ENCODE peak calls at places on chromosome 19, in seven cellular contexts. P is suprapubic skin, O is ovary, Z is prostate gland, M is IMR-90, W is body of pancreas, J is stomach. K is an unnamed sample.

GRCh38 chr19:56681702-56682101 is 10.1 kb upstream of the ZNF835 start:
- DNase-seq in J (no peak), P (no peak), M (no peak), Z (no peak), O (no peak), W (no peak), K (no peak)

GRCh38 chr19:13588953-13589833 is 82.9 kb upstream of the CACNA1A start:
- DNase-seq in J (peak; percentile 77), O (peak; percentile 76), P (peak; percentile 70), Z (peak; percentile 47), M (peak; percentile 41), W (peak; percentile 62), K (no peak)

GRCh38 chr19:14459703-14460102 is 15.5 kb downstream of the PTGER1 start:
- DNase-seq in J (no peak), W (no peak), Z (no peak), P (no peak), O (no peak), M (no peak), K (no peak)

GRCh38 chr19:6271721-6272410 is 7.9 kb downstream of the MLLT1 start:
- DNase-seq in M (peak; percentile 74), P (peak; percentile 89), W (peak; percentile 81), Z (peak; percentile 62), J (peak; percentile 68), O (peak; percentile 96), K (peak; percentile 96)

GRCh38 chr19:33904681-33905080 is 108.0 kb downstream of the KCTD15 start:
- DNase-seq in W (peak; percentile 90), O (peak; percentile 56), J (no peak), M (no peak), P (no peak), Z (peak; percentile 29), K (no peak)

GRCh38 chr19:18762125-18763023 is 28.7 kb downstream of the COMP start:
- DNase-seq in J (peak; percentile 98), O (peak; percentile 84), P (no peak), M (no peak), W (peak; percentile 100), Z (peak; percentile 93), K (no peak)

GRCh38 chr19:6737873-6738725 is 719 bp upstream of the GPR108 start:
- DNase-seq in J (peak; percentile 99), P (peak; percentile 98), M (peak; percentile 80), O (peak; percentile 97), Z (peak; percentile 100), W (peak; percentile 100), K (peak; percentile 99)

GRCh38 chr19:57443121-57443696 is 8.1 kb downstream of the ZNF749 start:
- DNase-seq in M (no peak), O (no peak), P (no peak), J (no peak), Z (no peak), W (no peak), K (no peak)

GRCh38 chr19:56491399-56491798 is 14.3 kb upstream of the ZNF667 start:
- DNase-seq in M (peak; percentile 26), O (no peak), Z (no peak), W (no peak), J (no peak), P (no peak), K (no peak)

GRCh38 chr19:45098521-45099464 is 5.8 kb downstream of the PPP1R37 start:
- DNase-seq in M (peak; percentile 45), P (no peak), O (peak; percentile 69), Z (peak; percentile 24), W (peak; percentile 49), J (peak; percentile 79), K (no peak)

GRCh38 chr19:41323430-41324125 is 13.6 kb downstream of the CCDC97 start:
- DNase-seq in P (peak; percentile 89), O (peak; percentile 92), M (peak; percentile 98), J (peak; percentile 60), W (peak; percentile 67), Z (no peak), K (no peak)

GRCh38 chr19:30634431-30634830 is 262.2 kb downstream of the ZNF536 start:
- DNase-seq in P (no peak), O (no peak), W (no peak), Z (no peak), M (no peak), J (no peak), K (peak; percentile 62)

GRCh38 chr19:42255766-42256750 is 1.1 kb upstream of the ERF start:
- DNase-seq in J (no peak), Z (no peak), M (peak; percentile 46), P (peak; percentile 82), W (peak; percentile 46), O (peak; percentile 74), K (no peak)

GRCh38 chr19:11460207-11460606 is 20.6 kb downstream of the ELAVL3 start:
- DNase-seq in P (no peak), M (no peak), W (no peak), Z (no peak), J (no peak), O (no peak), K (no peak)

GRCh38 chr19:58395979-58396627 is 647 bp downstream of the RNF225 start:
- DNase-seq in P (no peak), J (no peak), O (no peak), M (no peak), Z (no peak), W (no peak), K (no peak)

GRCh38 chr19:50266896-50267295 is 62.3 kb downstream of the KCNC3 start:
- DNase-seq in O (no peak), M (no peak), P (no peak), Z (no peak), W (no peak), J (peak; percentile 30), K (no peak)

GRCh38 chr19:8593931-8594330 is 16.6 kb downstream of the ADAMTS10 start:
- DNase-seq in P (no peak), M (no peak), O (no peak), W (no peak), Z (no peak), J (no peak), K (no peak)

GRCh38 chr19:13978306-13978705 is 26.0 kb downstream of the DCAF15 start:
- DNase-seq in W (peak; percentile 59), P (peak; percentile 89), M (no peak), Z (peak; percentile 81), O (peak; percentile 90), J (peak; percentile 70), K (peak; percentile 95)

GRCh38 chr19:42270346-42271044 is 1.4 kb downstream of the CIC start:
- DNase-seq in M (no peak), O (peak; percentile 74), W (peak; percentile 77), P (peak; percentile 86), Z (peak; percentile 70), J (peak; percentile 63), K (no peak)

GRCh38 chr19:36605101-36605838 is at the start of gene ZNF382:
- DNase-seq in J (peak; percentile 40), O (peak; percentile 75), P (no peak), Z (peak; percentile 42), W (peak; percentile 56), M (peak; percentile 41), K (peak; percentile 90)

GRCh38 chr19:29285878-29286277 is 72.9 kb upstream of the UQCRFS1 start:
- DNase-seq in J (no peak), W (no peak), O (no peak), M (no peak), Z (no peak), P (no peak), K (no peak)

GRCh38 chr19:29674374-29675119 is 9.3 kb downstream of the PLEKHF1 start:
- DNase-seq in J (no peak), O (no peak), P (no peak), Z (no peak), M (no peak), W (no peak), K (no peak)

GRCh38 chr19:54464624-54465266 is 1.2 kb upstream of the LENG9 start:
- DNase-seq in P (peak; percentile 95), J (peak; percentile 95), M (peak; percentile 63), W (peak; percentile 96), Z (peak; percentile 90), O (peak; percentile 87), K (peak; percentile 97)

DNA sequence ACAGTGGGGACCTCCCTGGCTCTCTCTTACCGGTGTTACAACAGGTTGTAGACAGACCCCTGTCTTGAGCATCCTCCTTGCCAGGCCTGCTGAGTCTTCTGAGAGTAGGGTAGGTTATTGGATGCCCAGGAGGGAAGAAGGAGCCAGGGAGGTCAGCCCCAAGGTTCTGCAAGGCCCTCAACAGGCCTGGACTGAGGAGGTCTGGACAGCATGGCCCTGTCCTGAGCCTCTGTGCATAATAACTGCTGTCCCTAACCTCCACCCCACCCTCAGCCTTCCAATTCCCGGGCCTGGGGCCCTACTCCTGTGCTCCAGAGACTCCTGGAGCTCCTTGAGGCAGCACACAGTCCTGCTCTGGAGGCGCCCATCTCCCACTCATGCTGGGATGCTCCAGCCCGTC is 336 bp downstream of the CD22 start:
- DNase-seq in J (no peak), W (no peak), M (no peak), P (no peak), O (no peak), Z (no peak), K (no peak)
- H3K36me3 ChIP-seq in J (no peaks in the 10 kb centered on the region), W (no peaks in the 10 kb centered on the region), M (no peaks in the 10 kb centered on the region), P (no peaks in the 10 kb centered on the region), O (no peaks in the 10 kb centered on the region), Z (no peaks in the 10 kb centered on the region), K (no peaks in the 10 kb centered on the region)

GRCh38 chr19:16529466-16530144 is 12.6 kb downstream of the CHERP start:
- DNase-seq in Z (no peak), W (no peak), M (no peak), J (no peak), P (peak; percentile 52), O (no peak), K (no peak)
- TF ChIP-seq POLR2A in Z (no peak), W (no peak), M (no peak), J (no peak), P (no peak), O (no peak), K (no peak)

DNA sequence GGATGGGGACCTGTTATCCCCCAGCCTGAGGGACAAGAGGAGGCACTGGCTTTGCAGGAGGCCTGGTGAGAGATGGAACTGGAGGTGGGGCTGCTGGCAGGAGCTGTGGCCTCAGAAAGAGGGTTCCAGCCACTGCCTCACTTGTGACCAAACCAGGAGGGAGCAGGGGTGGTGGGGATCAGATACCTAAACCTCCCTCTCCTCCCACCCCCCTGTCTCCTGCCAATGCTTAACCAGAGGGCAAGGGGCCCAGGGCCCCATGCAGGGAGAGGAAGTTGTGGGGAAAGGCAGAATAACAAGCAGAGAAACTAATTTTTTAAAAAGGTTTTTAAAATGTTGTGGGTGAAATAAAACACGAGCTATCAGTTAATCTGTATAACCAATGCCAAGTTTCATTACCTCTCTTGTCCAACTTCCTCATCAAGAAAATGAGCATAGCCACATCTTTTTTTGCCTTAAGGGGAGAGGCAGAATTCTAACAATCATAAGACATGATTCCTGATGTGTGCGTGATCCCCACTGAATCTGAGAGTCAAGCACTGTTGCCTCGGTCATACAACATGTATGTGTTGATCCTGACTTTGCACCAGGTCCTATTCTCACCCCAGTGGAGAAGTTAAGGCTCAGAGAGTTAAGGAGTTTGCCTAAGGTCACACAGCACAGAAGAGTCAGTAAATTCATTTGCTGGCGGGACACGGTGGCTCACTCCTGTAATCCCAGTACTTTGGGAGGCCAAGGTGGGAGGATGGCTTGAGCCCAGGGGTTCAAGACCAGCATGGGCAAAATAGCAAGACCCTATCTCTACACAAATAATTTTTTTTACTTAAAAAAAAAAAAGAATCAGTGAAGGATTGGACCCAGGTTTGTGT is 12.9 kb downstream of the FXYD5 start:
- DNase-seq in M (no peak), O (no peak), P (peak; percentile 47), Z (no peak), W (no peak), J (no peak), K (no peak)
- H3K36me3 ChIP-seq in M (peaks cover 40% of the 10 kb centered on the region), O (no peaks in the 10 kb centered on the region), P (peaks cover 57% of the 10 kb centered on the region), Z (no peaks in the 10 kb centered on the region), W (no peaks in the 10 kb centered on the region), J (peaks cover 56% of the 10 kb centered on the region), K (peaks cover 19% of the 10 kb centered on the region)

GRCh38 chr19:4431808-4432674 is 25.6 kb downstream of the UBXN6 start:
- DNase-seq in M (no peak), Z (no peak), O (peak; percentile 59), W (no peak), J (no peak), P (no peak), K (no peak)
- TF ChIP-seq POLR2A in M (no peak), Z (no peak), O (no peak), W (peak; percentile 12), J (no peak), P (no peak), K (no peak)

GRCh38 chr19:2127758-2128157 is 23.6 kb downstream of the AP3D1 start:
- DNase-seq in M (no peak), J (no peak), P (no peak), O (no peak), Z (no peak), W (no peak), K (no peak)
- H3K36me3 ChIP-seq in M (peaks cover 68% of the 10 kb centered on the region), J (peaks cover 95% of the 10 kb centered on the region), P (peaks cover 84% of the 10 kb centered on the region), O (no peaks in the 10 kb centered on the region), Z (peaks cover 13% of the 10 kb centered on the region), W (peaks cover 5% of the 10 kb centered on the region), K (peaks cover 92% of the 10 kb centered on the region)